ENCODE peak calls at places on chromosome 1, in eight cellular contexts. One of them, this sample, is unnamed.

GRCh38 chr1:44608141-44608540 is 66.1 kb downstream of the TMEM53 start:
- DNase-seq in OCI-M1: peak; percentile 42
- DNase-seq in heart left ventricle: no peak
- DNase-seq in DND-41: no peak
- DNase-seq in HFF-Myc: no peak
- DNase-seq in LHCN-M2: no peak
- DNase-seq in sciatic nerve: no peak
- DNase-seq in right atrium auricular region: no peak
- DNase-seq in this sample: no peak

GRCh38 chr1:222931018-222931417 is 116.2 kb downstream of the DISP1 start:
- DNase-seq in OCI-M1: no peak
- DNase-seq in heart left ventricle: no peak
- DNase-seq in DND-41: no peak
- DNase-seq in HFF-Myc: no peak
- DNase-seq in LHCN-M2: no peak
- DNase-seq in sciatic nerve: no peak
- DNase-seq in right atrium auricular region: no peak
- DNase-seq in this sample: no peak

GRCh38 chr1:114021665-114022099 is 42.4 kb downstream of the OLFML3 start:
- DNase-seq in OCI-M1: no peak
- DNase-seq in heart left ventricle: no peak
- DNase-seq in DND-41: no peak
- DNase-seq in HFF-Myc: no peak
- DNase-seq in LHCN-M2: no peak
- DNase-seq in sciatic nerve: no peak
- DNase-seq in right atrium auricular region: no peak
- DNase-seq in this sample: no peak

GRCh38 chr1:39076799-39077148 is 50.6 kb downstream of the NDUFS5 start:
- DNase-seq in OCI-M1: no peak
- DNase-seq in heart left ventricle: no peak
- DNase-seq in DND-41: no peak
- DNase-seq in HFF-Myc: no peak
- DNase-seq in LHCN-M2: no peak
- DNase-seq in sciatic nerve: no peak
- DNase-seq in right atrium auricular region: no peak
- DNase-seq in this sample: no peak

GRCh38 chr1:208081972-208082371 is 162.2 kb downstream of the PLXNA2 start:
- DNase-seq in OCI-M1: no peak
- DNase-seq in heart left ventricle: no peak
- DNase-seq in DND-41: no peak
- DNase-seq in HFF-Myc: no peak
- DNase-seq in LHCN-M2: no peak
- DNase-seq in sciatic nerve: no peak
- DNase-seq in right atrium auricular region: no peak
- DNase-seq in this sample: peak; percentile 70

GRCh38 chr1:47523812-47524170 is 85.9 kb downstream of the FOXD2 start:
- DNase-seq in OCI-M1: no peak
- DNase-seq in heart left ventricle: no peak
- DNase-seq in DND-41: no peak
- DNase-seq in HFF-Myc: no peak
- DNase-seq in LHCN-M2: no peak
- DNase-seq in sciatic nerve: no peak
- DNase-seq in right atrium auricular region: no peak
- DNase-seq in this sample: no peak

GRCh38 chr1:41799723-41800122 is 119.0 kb downstream of the HIVEP3 start:
- DNase-seq in OCI-M1: no peak
- DNase-seq in heart left ventricle: no peak
- DNase-seq in DND-41: no peak
- DNase-seq in HFF-Myc: no peak
- DNase-seq in LHCN-M2: peak; percentile 65
- DNase-seq in sciatic nerve: no peak
- DNase-seq in right atrium auricular region: no peak
- DNase-seq in this sample: no peak

GRCh38 chr1:11841245-11842153 is 6.1 kb downstream of the NPPA start:
- DNase-seq in OCI-M1: peak; percentile 44
- DNase-seq in heart left ventricle: no peak
- DNase-seq in DND-41: no peak
- DNase-seq in HFF-Myc: no peak
- DNase-seq in LHCN-M2: no peak
- DNase-seq in sciatic nerve: no peak
- DNase-seq in right atrium auricular region: peak; percentile 77
- DNase-seq in this sample: no peak

This sample was measured in testis.